ENCODE peak calls at places on chromosomes 2 and 18, in eight cellular contexts. A is activated T-cell treated with anti-CD3 and anti-CD28 coated beads, Interleukin-2, amount 50 U/mL, for 72 hours; Z is mucosa of descending colon; X is GM20000; U is CD4-positive, CD25-positive, alpha-beta regulatory T cell; W is BE2C; S is NCI-H1092; L is HCT116. Q is an unnamed sample.

GRCh38 chr2:198296665-198297308 is 492.4 kb downstream of the PLCL1 start:
- DNase-seq in L (peak; percentile 51), A (peak; percentile 52), Z (no peak), S (peak; percentile 37), W (peak; percentile 76), U (peak; percentile 63), X (peak; percentile 43), Q (peak; percentile 40)

GRCh38 chr18:24503182-24503581 is 42.7 kb downstream of the HRH4 start:
- DNase-seq in S (no peak), Z (no peak), A (no peak), X (no peak), W (no peak), L (no peak), U (no peak), Q (no peak)

GRCh38 chr2:210502997-210503621 is 26.6 kb upstream of the LANCL1 start:
- DNase-seq in S (peak; percentile 7), X (peak; percentile 46), W (peak; percentile 51), Z (peak; percentile 46), A (peak; percentile 22), U (peak; percentile 12), L (peak; percentile 13), Q (peak; percentile 48)

GRCh38 chr18:23580677-23581367 is 5.5 kb downstream of the NPC1 start:
- DNase-seq in U (no peak), L (no peak), X (no peak), S (no peak), A (no peak), W (no peak), Z (peak; percentile 61), Q (peak; percentile 51)

GRCh38 chr18:8910186-8910585 is 192.3 kb upstream of the NDUFV2 start:
- DNase-seq in W (no peak), S (no peak), L (no peak), Z (no peak), X (no peak), A (no peak), U (no peak), Q (no peak)

GRCh38 chr2:159214325-159214865 is 72.1 kb downstream of the WDSUB1 start:
- DNase-seq in S (no peak), U (no peak), L (no peak), A (no peak), Z (no peak), W (no peak), X (no peak), Q (no peak)

GRCh38 chr2:152552868-152553267 is 164.4 kb downstream of the PRPF40A start:
- DNase-seq in L (no peak), S (no peak), W (no peak), U (no peak), Z (no peak), A (no peak), X (no peak), Q (no peak)

GRCh38 chr2:42289222-42289621 is 71.8 kb downstream of the COX7A2L start:
- DNase-seq in U (no peak), W (no peak), X (no peak), A (no peak), Z (no peak), L (no peak), S (no peak), Q (no peak)

GRCh38 chr18:51009071-51009470 is 20.9 kb upstream of the SMAD4 start:
- DNase-seq in L (no peak), S (peak; percentile 53), U (no peak), W (no peak), Z (no peak), A (no peak), X (no peak), Q (no peak)

GRCh38 chr2:217821536-217822147 is 181.2 kb downstream of the TNS1 start:
- DNase-seq in Z (peak; percentile 13), A (no peak), L (no peak), S (no peak), W (no peak), U (no peak), X (no peak), Q (no peak)

GRCh38 chr2:207227062-207227748 is 61.5 kb upstream of the KLF7 start:
- DNase-seq in A (no peak), Z (no peak), X (no peak), W (no peak), S (no peak), U (no peak), L (no peak), Q (peak; percentile 10)

GRCh38 chr18:1559563-1559962 is 654.9 kb downstream of the ADCYAP1 start:
- DNase-seq in S (no peak), A (no peak), W (no peak), Z (no peak), U (no peak), L (no peak), X (no peak), Q (no peak)

GRCh38 chr2:233803292-233803911 is 25.3 kb downstream of the MROH2A start:
- DNase-seq in Z (no peak), W (no peak), L (no peak), U (no peak), X (no peak), A (no peak), S (no peak), Q (no peak)